ENCODE peak calls at places on chromosomes 11 and 22, in seven cellular contexts. One of them, this sample, is unnamed.

GRCh38 chr11:69442807-69443137 is 38.7 kb upstream of the LINC01488 start:
- DNase-seq in IMR-90: peak; percentile 60
- DNase-seq in H1: no peak
- DNase-seq in mesendoderm: peak; percentile 90
- DNase-seq in mesenchymal stem cell: peak; percentile 96
- DNase-seq in neuronal stem cell: no peak
- DNase-seq in trophoblast cell: peak; percentile 40
- DNase-seq in this sample: peak; percentile 66

GRCh38 chr22:41862530-41863266 is 29.8 kb downstream of the SREBF2 start:
- DNase-seq in IMR-90: peak; percentile 25
- DNase-seq in H1: no peak
- DNase-seq in mesendoderm: no peak
- DNase-seq in mesenchymal stem cell: peak; percentile 59
- DNase-seq in neuronal stem cell: no peak
- DNase-seq in trophoblast cell: no peak
- DNase-seq in this sample: no peak

GRCh38 chr11:92296138-92296515 is 71.5 kb downstream of the FAT3 start:
- DNase-seq in IMR-90: peak; percentile 45
- DNase-seq in H1: no peak
- DNase-seq in mesendoderm: no peak
- DNase-seq in mesenchymal stem cell: peak; percentile 54
- DNase-seq in neuronal stem cell: no peak
- DNase-seq in trophoblast cell: no peak
- DNase-seq in this sample: no peak

GRCh38 chr11:72141066-72141465 is 5.5 kb downstream of the FOLR3 start:
- DNase-seq in IMR-90: peak; percentile 90
- DNase-seq in H1: no peak
- DNase-seq in mesendoderm: no peak
- DNase-seq in mesenchymal stem cell: peak; percentile 27
- DNase-seq in neuronal stem cell: no peak
- DNase-seq in trophoblast cell: peak; percentile 67
- DNase-seq in this sample: no peak

GRCh38 chr11:57481915-57482781 is 21.8 kb downstream of the RTN4RL2 start:
- DNase-seq in IMR-90: no peak
- DNase-seq in H1: no peak
- DNase-seq in mesendoderm: no peak
- DNase-seq in mesenchymal stem cell: no peak
- DNase-seq in neuronal stem cell: no peak
- DNase-seq in trophoblast cell: no peak
- DNase-seq in this sample: no peak

GRCh38 chr22:27238935-27239510 is 562.5 kb downstream of the MN1 start:
- DNase-seq in IMR-90: peak; percentile 97
- DNase-seq in H1: no peak
- DNase-seq in mesendoderm: peak; percentile 38
- DNase-seq in mesenchymal stem cell: peak; percentile 94
- DNase-seq in neuronal stem cell: no peak
- DNase-seq in trophoblast cell: peak; percentile 58
- DNase-seq in this sample: no peak

GRCh38 chr11:48062649-48063048 is 82.3 kb downstream of the PTPRJ start:
- DNase-seq in IMR-90: no peak
- DNase-seq in H1: no peak
- DNase-seq in mesendoderm: no peak
- DNase-seq in mesenchymal stem cell: no peak
- DNase-seq in neuronal stem cell: no peak
- DNase-seq in trophoblast cell: peak; percentile 79
- DNase-seq in this sample: no peak

GRCh38 chr22:46878549-46878948 is 116.1 kb downstream of the TBC1D22A start:
- DNase-seq in IMR-90: no peak
- DNase-seq in H1: no peak
- DNase-seq in mesendoderm: peak; percentile 35
- DNase-seq in mesenchymal stem cell: no peak
- DNase-seq in neuronal stem cell: no peak
- DNase-seq in trophoblast cell: peak; percentile 20
- DNase-seq in this sample: no peak

GRCh38 chr22:27635852-27636251 is 165.7 kb downstream of the MN1 start:
- DNase-seq in IMR-90: no peak
- DNase-seq in H1: no peak
- DNase-seq in mesendoderm: no peak
- DNase-seq in mesenchymal stem cell: no peak
- DNase-seq in neuronal stem cell: no peak
- DNase-seq in trophoblast cell: no peak
- DNase-seq in this sample: no peak

GRCh38 chr11:115887727-115888126 is 383.5 kb upstream of the CADM1 start:
- DNase-seq in IMR-90: no peak
- DNase-seq in H1: no peak
- DNase-seq in mesendoderm: no peak
- DNase-seq in mesenchymal stem cell: no peak
- DNase-seq in neuronal stem cell: no peak
- DNase-seq in trophoblast cell: no peak
- DNase-seq in this sample: no peak

GRCh38 chr22:37764622-37765021 is 43.1 kb upstream of the GCAT start:
- DNase-seq in IMR-90: no peak
- DNase-seq in H1: no peak
- DNase-seq in mesendoderm: no peak
- DNase-seq in mesenchymal stem cell: no peak
- DNase-seq in neuronal stem cell: no peak
- DNase-seq in trophoblast cell: no peak
- DNase-seq in this sample: no peak

GRCh38 chr11:57303280-57303989 is 21.3 kb downstream of the TNKS1BP1 start:
- DNase-seq in IMR-90: no peak
- DNase-seq in H1: no peak
- DNase-seq in mesendoderm: peak; percentile 49
- DNase-seq in mesenchymal stem cell: no peak
- DNase-seq in neuronal stem cell: no peak
- DNase-seq in trophoblast cell: no peak
- DNase-seq in this sample: no peak

GRCh38 chr11:120696597-120696996 is 185.0 kb downstream of the GRIK4 start:
- DNase-seq in IMR-90: no peak
- DNase-seq in H1: peak; percentile 83
- DNase-seq in mesendoderm: no peak
- DNase-seq in mesenchymal stem cell: no peak
- DNase-seq in neuronal stem cell: no peak
- DNase-seq in trophoblast cell: no peak
- DNase-seq in this sample: peak; percentile 63

GRCh38 chr11:20483931-20484330 is 96.4 kb downstream of the PRMT3 start:
- DNase-seq in IMR-90: peak; percentile 3
- DNase-seq in H1: no peak
- DNase-seq in mesendoderm: no peak
- DNase-seq in mesenchymal stem cell: no peak
- DNase-seq in neuronal stem cell: no peak
- DNase-seq in trophoblast cell: no peak
- DNase-seq in this sample: no peak

GRCh38 chr11:108880510-108880909 is 215.6 kb downstream of the DDX10 start:
- DNase-seq in IMR-90: peak; percentile 31
- DNase-seq in H1: no peak
- DNase-seq in mesendoderm: no peak
- DNase-seq in mesenchymal stem cell: no peak
- DNase-seq in neuronal stem cell: no peak
- DNase-seq in trophoblast cell: no peak
- DNase-seq in this sample: no peak

GRCh38 chr11:122240621-122241020 is 124.6 kb upstream of the BLID start:
- DNase-seq in IMR-90: no peak
- DNase-seq in H1: no peak
- DNase-seq in mesendoderm: no peak
- DNase-seq in mesenchymal stem cell: no peak
- DNase-seq in neuronal stem cell: no peak
- DNase-seq in trophoblast cell: no peak
- DNase-seq in this sample: no peak

GRCh38 chr11:78664606-78665005 is 89.9 kb upstream of the NARS2 start:
- DNase-seq in IMR-90: peak; percentile 53
- DNase-seq in H1: no peak
- DNase-seq in mesendoderm: peak; percentile 52
- DNase-seq in mesenchymal stem cell: no peak
- DNase-seq in neuronal stem cell: no peak
- DNase-seq in trophoblast cell: no peak
- DNase-seq in this sample: no peak

GRCh38 chr11:19441752-19442553 is 201.2 kb upstream of the E2F8 start:
- DNase-seq in IMR-90: peak; percentile 98
- DNase-seq in H1: no peak
- DNase-seq in mesendoderm: peak; percentile 70
- DNase-seq in mesenchymal stem cell: peak; percentile 94
- DNase-seq in neuronal stem cell: no peak
- DNase-seq in trophoblast cell: peak; percentile 94
- DNase-seq in this sample: no peak

GRCh38 chr22:40345801-40346177 is 511 bp upstream of the ADSL start:
- DNase-seq in IMR-90: no peak
- DNase-seq in H1: peak; percentile 55
- DNase-seq in mesendoderm: no peak
- DNase-seq in mesenchymal stem cell: no peak
- DNase-seq in neuronal stem cell: no peak
- DNase-seq in trophoblast cell: peak; percentile 33
- DNase-seq in this sample: no peak

DNA sequence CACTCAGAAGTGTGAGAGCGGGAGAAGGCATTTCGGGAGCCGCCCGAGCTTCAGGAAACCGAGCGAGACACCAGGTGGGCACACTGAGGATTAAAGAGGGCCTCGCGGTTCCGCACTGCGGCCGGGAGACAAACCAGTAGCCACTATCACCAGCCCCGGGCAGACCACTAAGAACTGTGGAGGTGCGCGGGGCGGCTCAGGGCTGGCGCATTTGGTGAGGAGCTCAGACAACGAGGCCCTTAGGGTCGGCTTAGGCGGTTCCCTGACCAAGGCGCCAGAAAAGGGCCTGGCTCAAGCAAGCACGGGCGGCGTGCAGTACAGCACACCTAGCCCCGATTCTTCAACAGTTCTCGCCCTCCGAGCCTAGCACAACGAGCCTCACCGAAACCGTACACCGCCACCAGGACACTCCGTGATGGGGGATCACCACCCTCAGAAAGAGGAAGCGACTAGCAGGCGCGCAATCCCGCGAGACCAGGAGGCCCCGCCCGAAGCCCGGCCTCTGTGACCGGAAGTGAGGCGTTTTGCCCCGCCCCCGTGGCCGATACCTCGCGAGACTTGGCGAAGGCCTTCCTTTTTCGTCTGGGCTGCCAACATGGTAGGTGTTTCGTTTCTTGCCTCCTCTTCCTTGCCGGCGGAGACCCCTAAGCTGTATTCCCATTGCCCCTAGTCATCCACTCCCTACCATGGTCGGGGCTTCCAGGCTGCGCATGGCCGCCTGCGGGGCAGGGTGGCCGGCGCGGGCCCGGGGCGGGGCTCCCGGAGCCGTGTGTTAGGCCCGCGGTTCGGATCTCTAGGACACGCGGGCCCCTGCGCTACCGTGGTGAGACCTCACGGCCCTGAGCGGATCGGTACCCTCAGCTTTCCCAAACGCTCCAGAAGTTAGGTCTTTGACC is at the start of the genes RPL27A and TRIM66:
- DNase-seq in IMR-90: peak; percentile 95
- DNase-seq in H1: peak; percentile 100
- DNase-seq in mesendoderm: peak; percentile 98
- DNase-seq in mesenchymal stem cell: peak; percentile 97
- DNase-seq in neuronal stem cell: peak; percentile 95
- DNase-seq in trophoblast cell: peak; percentile 97
- DNase-seq in this sample: peak; percentile 97
- H3K4ac ChIP-seq in IMR-90: peak within 1 kb of the TSS; percentile 99
- H3K4ac ChIP-seq in H1: peak within 1 kb of the TSS; percentile 98
- H3K4ac ChIP-seq in mesendoderm: peak within 1 kb of the TSS; percentile 97
- H3K4ac ChIP-seq in mesenchymal stem cell: peak within 1 kb of the TSS; percentile 97
- H3K4ac ChIP-seq in neuronal stem cell: peak within 1 kb of the TSS; percentile 8
- H3K4ac ChIP-seq in trophoblast cell: peak within 1 kb of the TSS; percentile 85
- H3K4ac ChIP-seq in this sample: peak within 1 kb of the TSS; percentile 26

GRCh38 chr11:82936261-82936660 is 34.7 kb downstream of the DDIAS start:
- DNase-seq in IMR-90: peak; percentile 31
- DNase-seq in H1: no peak
- DNase-seq in mesendoderm: no peak
- DNase-seq in mesenchymal stem cell: no peak
- DNase-seq in neuronal stem cell: no peak
- DNase-seq in trophoblast cell: no peak
- DNase-seq in this sample: no peak

GRCh38 chr11:82930229-82930628 is 28.7 kb downstream of the DDIAS start:
- DNase-seq in IMR-90: no peak
- DNase-seq in H1: no peak
- DNase-seq in mesendoderm: no peak
- DNase-seq in mesenchymal stem cell: no peak
- DNase-seq in neuronal stem cell: no peak
- DNase-seq in trophoblast cell: no peak
- DNase-seq in this sample: no peak

GRCh38 chr11:82930734-82931133 is 29.2 kb downstream of the DDIAS start:
- DNase-seq in IMR-90: no peak
- DNase-seq in H1: no peak
- DNase-seq in mesendoderm: no peak
- DNase-seq in mesenchymal stem cell: no peak
- DNase-seq in neuronal stem cell: no peak
- DNase-seq in trophoblast cell: no peak
- DNase-seq in this sample: no peak

GRCh38 chr11:82929121-82929520 is 27.6 kb downstream of the DDIAS start:
- DNase-seq in IMR-90: no peak
- DNase-seq in H1: no peak
- DNase-seq in mesendoderm: no peak
- DNase-seq in mesenchymal stem cell: no peak
- DNase-seq in neuronal stem cell: no peak
- DNase-seq in trophoblast cell: no peak
- DNase-seq in this sample: no peak

DNA sequence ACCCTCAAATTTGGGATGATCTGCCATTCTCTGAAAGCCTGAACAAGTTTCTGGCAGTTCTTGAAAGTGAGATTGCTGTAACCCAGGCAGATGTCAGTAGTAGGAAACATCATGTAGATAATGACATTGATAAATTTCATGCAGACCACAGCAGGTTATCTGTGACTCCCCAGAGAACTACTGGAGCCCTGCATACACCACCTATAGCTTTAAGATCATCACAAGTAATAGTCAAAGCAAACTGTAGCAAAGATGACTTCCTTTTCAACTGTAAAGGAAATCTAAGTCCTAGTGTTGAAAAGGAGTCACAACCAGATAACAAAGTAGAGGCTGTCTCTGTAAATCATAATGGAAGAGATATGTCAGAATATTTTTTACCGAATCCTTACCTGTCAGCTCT is 31.0 kb downstream of the DDIAS start:
- DNase-seq in IMR-90: no peak
- DNase-seq in H1: no peak
- DNase-seq in mesendoderm: no peak
- DNase-seq in mesenchymal stem cell: no peak
- DNase-seq in neuronal stem cell: no peak
- DNase-seq in trophoblast cell: no peak
- DNase-seq in this sample: no peak
- H3K4ac ChIP-seq in IMR-90: no peak overlapping the region
- H3K4ac ChIP-seq in H1: no peak overlapping the region
- H3K4ac ChIP-seq in mesendoderm: no peak overlapping the region
- H3K4ac ChIP-seq in mesenchymal stem cell: no peak overlapping the region
- H3K4ac ChIP-seq in neuronal stem cell: no peak overlapping the region
- H3K4ac ChIP-seq in trophoblast cell: no peak overlapping the region
- H3K4ac ChIP-seq in this sample: no peak overlapping the region

GRCh38 chr11:1348748-1349073 is 39.3 kb upstream of the TOLLIP start:
- DNase-seq in IMR-90: no peak
- DNase-seq in H1: no peak
- DNase-seq in mesendoderm: no peak
- DNase-seq in mesenchymal stem cell: no peak
- DNase-seq in neuronal stem cell: no peak
- DNase-seq in trophoblast cell: no peak
- DNase-seq in this sample: peak; percentile 25
- H3K4ac ChIP-seq in IMR-90: no peak overlapping the region
- H3K4ac ChIP-seq in H1: no peak overlapping the region
- H3K4ac ChIP-seq in mesendoderm: no peak overlapping the region
- H3K4ac ChIP-seq in mesenchymal stem cell: no peak overlapping the region
- H3K4ac ChIP-seq in neuronal stem cell: no peak overlapping the region
- H3K4ac ChIP-seq in trophoblast cell: no peak overlapping the region
- H3K4ac ChIP-seq in this sample: no peak overlapping the region

GRCh38 chr11:113732092-113732491 is 26.0 kb upstream of the TMPRSS5 start:
- DNase-seq in IMR-90: no peak
- DNase-seq in H1: no peak
- DNase-seq in mesendoderm: no peak
- DNase-seq in mesenchymal stem cell: no peak
- DNase-seq in neuronal stem cell: no peak
- DNase-seq in trophoblast cell: no peak
- DNase-seq in this sample: no peak
- H3K4ac ChIP-seq in IMR-90: no peak overlapping the region
- H3K4ac ChIP-seq in H1: no peak overlapping the region
- H3K4ac ChIP-seq in mesendoderm: no peak overlapping the region
- H3K4ac ChIP-seq in mesenchymal stem cell: no peak overlapping the region
- H3K4ac ChIP-seq in neuronal stem cell: no peak overlapping the region
- H3K4ac ChIP-seq in trophoblast cell: no peak overlapping the region
- H3K4ac ChIP-seq in this sample: no peak overlapping the region

This sample was measured in H9.